ENCODE peak calls at places on chromosomes 1 and 21, in ten cellular contexts. R is colonic mucosa; M is CD8-positive, alpha-beta T cell; H is upper lobe of right lung; U is AG04450; Y is heart left ventricle; B is SK-N-SH; T is mesendoderm; N is effector memory CD4-positive, alpha-beta T cell; F is mesenchymal stem cell. Z is an unnamed sample.

GRCh38 chr1:116981521-116982037 is 20.0 kb upstream of the CD101 start:
- DNase-seq in R (no peak), M (no peak), H (no peak), U (no peak), Y (no peak), B (no peak), T (no peak), N (no peak), F (no peak), Z (no peak)

GRCh38 chr1:64996541-64997257 is 30.4 kb upstream of the JAK1 start:
- DNase-seq in R (no peak), M (no peak), H (no peak), U (no peak), Y (no peak), B (no peak), T (no peak), N (no peak), F (no peak), Z (no peak)

GRCh38 chr1:206479164-206480125 is 9.2 kb downstream of the IKBKE start:
- DNase-seq in R (peak), M (peak), H (no peak), U (peak), Y (peak), B (peak), T (peak), N (peak), F (peak), Z (no peak)

GRCh38 chr1:205312866-205313680 is 8.5 kb downstream of the NUAK2 start:
- DNase-seq in R (no peak), M (no peak), H (no peak), U (no peak), Y (no peak), B (no peak), T (peak), N (no peak), F (no peak), Z (no peak)

GRCh38 chr1:107277022-107277421 is 136.2 kb downstream of the NTNG1 start:
- DNase-seq in R (peak), M (no peak), H (no peak), U (peak), Y (no peak), B (peak), T (peak), N (no peak), F (peak), Z (no peak)

GRCh38 chr1:112849425-112849966 is 106.5 kb downstream of the SLC16A1 start:
- DNase-seq in R (no peak), M (no peak), H (no peak), U (no peak), Y (peak), B (peak), T (peak), N (no peak), F (peak), Z (peak)

GRCh38 chr21:37220981-37221664 is 46.0 kb downstream of the VPS26C start:
- DNase-seq in R (peak), M (peak), H (peak), U (peak), Y (peak), B (peak), T (peak), N (peak), F (peak), Z (peak)

GRCh38 chr1:17922833-17923232 is 167.7 kb downstream of the ACTL8 start:
- DNase-seq in R (peak), M (no peak), H (no peak), U (no peak), Y (peak), B (peak), T (peak), N (no peak), F (no peak), Z (peak)

GRCh38 chr1:66540434-66541032 is 6.6 kb downstream of the SGIP1 start:
- DNase-seq in R (no peak), M (no peak), H (no peak), U (no peak), Y (no peak), B (no peak), T (peak), N (no peak), F (peak), Z (no peak)

DNA sequence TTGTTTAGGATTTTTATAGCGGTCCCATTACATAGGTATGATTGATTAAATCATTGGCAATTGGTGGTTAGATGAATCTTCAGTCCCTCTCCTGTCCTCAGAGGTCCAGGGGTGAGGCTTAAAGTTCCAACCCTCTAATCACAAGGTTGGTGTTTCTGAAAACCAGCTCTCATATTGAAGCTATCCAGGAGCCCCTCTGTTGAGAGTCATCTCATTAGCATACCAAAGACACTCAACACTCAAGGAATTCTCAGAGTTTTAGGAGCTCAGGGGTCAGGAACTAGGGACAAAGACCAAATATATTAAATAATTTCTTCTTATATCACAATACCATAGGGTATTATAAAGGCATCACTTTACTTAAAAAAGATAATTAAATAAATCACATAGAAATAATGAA is 23.3 kb downstream of the FCRL2 start:
- DNase-seq in R (no peak), M (no peak), H (no peak), U (no peak), Y (no peak), B (no peak), T (peak), N (no peak), F (no peak), Z (no peak)
- H3K27ac ChIP-seq in R (no peak), M (no peak), H (no peak), U (no peak), Y (no peak), B (no peak), T (no peak), N (no peak), F (no peak), Z (no peak)

GRCh38 chr1:9149837-9150581 is 21.1 kb upstream of the GPR157 start:
- DNase-seq in R (no peak), M (no peak), H (peak), U (no peak), Y (peak), B (no peak), T (no peak), N (no peak), F (no peak), Z (no peak)

GRCh38 chr1:9151326-9151860 is 22.5 kb upstream of the GPR157 start:
- DNase-seq in R (no peak), M (no peak), H (peak), U (no peak), Y (peak), B (no peak), T (no peak), N (no peak), F (no peak), Z (no peak)

GRCh38 chr1:9153152-9153551 is 24.2 kb upstream of the GPR157 start:
- DNase-seq in R (no peak), M (no peak), H (no peak), U (no peak), Y (no peak), B (no peak), T (no peak), N (no peak), F (no peak), Z (no peak)

GRCh38 chr1:9150582-9151290 is 21.8 kb upstream of the GPR157 start:
- DNase-seq in R (no peak), M (no peak), H (no peak), U (no peak), Y (peak), B (no peak), T (no peak), N (no peak), F (peak), Z (no peak)

DNA sequence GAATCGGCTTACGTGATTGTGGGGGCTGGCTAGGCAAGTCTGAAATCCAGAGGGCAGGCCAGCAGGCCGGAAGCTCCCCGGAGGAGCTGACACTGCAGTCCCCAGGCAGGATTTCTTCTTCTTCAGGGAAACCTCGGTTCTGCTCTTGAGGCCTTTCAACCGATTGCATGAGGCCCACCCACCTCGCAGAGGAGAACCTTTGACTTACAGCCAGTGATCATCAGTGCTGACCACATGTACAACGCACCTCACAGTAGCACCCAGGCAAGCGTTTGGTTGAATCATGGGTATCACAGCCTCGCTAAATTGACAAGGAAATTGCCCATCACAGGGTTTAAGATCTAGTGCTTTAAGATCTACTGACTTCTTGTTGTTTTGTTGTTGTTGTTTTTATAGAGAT is 23.6 kb upstream of the GPR157 start:
- DNase-seq in R (no peak), M (no peak), H (no peak), U (no peak), Y (no peak), B (no peak), T (no peak), N (no peak), F (no peak), Z (no peak)
- H3K27ac ChIP-seq in R (no peak), M (no peak), H (no peak), U (peak), Y (peak), B (no peak), T (no peak), N (no peak), F (no peak), Z (no peak)

GRCh38 chr21:42520628-42521253 is 7.1 kb downstream of the SLC37A1 start:
- DNase-seq in R (no peak), M (no peak), H (no peak), U (no peak), Y (no peak), B (peak), T (peak), N (no peak), F (no peak), Z (no peak)
- H3K27ac ChIP-seq in R (no peak), M (no peak), H (no peak), U (no peak), Y (no peak), B (no peak), T (no peak), N (no peak), F (no peak), Z (no peak)

GRCh38 chr1:111234258-111234657 is 6.7 kb downstream of the CHI3L2 start:
- DNase-seq in R (no peak), M (no peak), H (no peak), U (no peak), Y (no peak), B (no peak), T (no peak), N (no peak), F (no peak), Z (no peak)
- H3K27ac ChIP-seq in R (no peak), M (no peak), H (no peak), U (no peak), Y (no peak), B (peak), T (no peak), N (no peak), F (no peak), Z (no peak)

GRCh38 chr21:15826908-15827601 is 97.3 kb downstream of the USP25 start:
- DNase-seq in R (no peak), M (no peak), H (no peak), U (no peak), Y (no peak), B (no peak), T (no peak), N (no peak), F (no peak), Z (no peak)
- H3K27ac ChIP-seq in R (no peak), M (no peak), H (no peak), U (no peak), Y (peak), B (no peak), T (no peak), N (no peak), F (no peak), Z (no peak)

GRCh38 chr21:14875186-14875585 is 189.6 kb downstream of the NRIP1 start:
- DNase-seq in R (no peak), M (no peak), H (no peak), U (no peak), Y (no peak), B (no peak), T (no peak), N (no peak), F (no peak), Z (no peak)
- H3K27ac ChIP-seq in R (no peak), M (no peak), H (no peak), U (no peak), Y (no peak), B (no peak), T (no peak), N (no peak), F (peak), Z (no peak)

DNA sequence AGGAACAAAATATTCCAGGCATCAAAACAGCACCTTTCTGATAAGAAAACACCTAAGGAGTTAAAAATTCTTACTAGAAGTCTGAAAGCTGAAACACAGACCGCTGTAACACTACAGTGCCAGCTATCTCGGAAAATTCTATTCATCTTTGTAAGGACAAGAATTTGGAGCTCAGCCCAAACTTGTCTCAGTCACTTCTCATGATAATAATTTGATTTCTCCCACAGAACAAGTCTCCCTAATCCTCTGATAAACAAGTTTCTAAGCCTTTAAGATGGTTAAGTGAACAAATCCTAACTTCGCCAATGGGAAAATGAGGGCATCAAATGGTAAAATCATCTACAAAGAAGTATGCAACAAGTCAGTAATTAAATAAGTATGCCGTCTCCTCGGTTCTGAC is 59.9 kb downstream of the SIPA1L2 start:
- DNase-seq in R (no peak), M (no peak), H (no peak), U (no peak), Y (no peak), B (no peak), T (no peak), N (no peak), F (no peak), Z (no peak)
- H3K27ac ChIP-seq in R (no peak), M (no peak), H (no peak), U (no peak), Y (peak), B (no peak), T (no peak), N (no peak), F (no peak), Z (no peak)